ENCODE peak calls at places on chromosomes 12 and 14, in ten cellular contexts. G is suprapubic skin, H is amniotic epithelial cell, N is HFFc6, M is dorsolateral prefrontal cortex, T is SW480, X is iris pigment epithelial cell, O is lung, C is iPS-NIHi11, U is upper lobe of right lung. K is an unnamed sample.

GRCh38 chr14:90388437-90388836 is 8.4 kb upstream of the CALM1 start:
- DNase-seq in G (no peak), H (peak; percentile 80), N (peak; percentile 83), M (no peak), T (peak; percentile 74), X (peak; percentile 87), O (no peak), C (peak; percentile 57), U (no peak), K (no peak)

GRCh38 chr12:32586390-32586789 is 92.7 kb upstream of the DNM1L start:
- DNase-seq in G (no peak), H (peak; percentile 66), N (no peak), M (no peak), T (peak; percentile 81), X (peak; percentile 70), O (no peak), C (no peak), U (no peak), K (no peak)

GRCh38 chr14:105087308-105087962 is 22.2 kb upstream of the GPR132 start:
- DNase-seq in G (peak; percentile 77), H (peak; percentile 83), N (peak; percentile 74), M (no peak), T (peak; percentile 61), X (peak; percentile 82), O (no peak), C (peak; percentile 70), U (peak; percentile 78), K (no peak)

GRCh38 chr12:44677724-44678123 is 198.4 kb downstream of the NELL2 start:
- DNase-seq in G (no peak), H (no peak), N (no peak), M (no peak), T (no peak), X (no peak), O (no peak), C (no peak), U (no peak), K (no peak)

GRCh38 chr14:64919215-64919614 is 5.0 kb downstream of the CHURC1 start:
- DNase-seq in G (no peak), H (no peak), N (no peak), M (no peak), T (no peak), X (no peak), O (no peak), C (no peak), U (no peak), K (no peak)

GRCh38 chr12:75642226-75642625 is 130.8 kb upstream of the KRR1 start:
- DNase-seq in G (no peak), H (no peak), N (no peak), M (no peak), T (no peak), X (no peak), O (no peak), C (no peak), U (no peak), K (no peak)

GRCh38 chr12:29783773-29784666 is at the start of gene TMTC1:
- DNase-seq in G (peak; percentile 85), H (peak; percentile 56), N (no peak), M (peak; percentile 58), T (no peak), X (peak; percentile 66), O (peak; percentile 41), C (peak; percentile 90), U (peak; percentile 76), K (no peak)

GRCh38 chr14:100211366-100211765 is 27.6 kb upstream of the YY1 start:
- DNase-seq in G (no peak), H (no peak), N (no peak), M (no peak), T (no peak), X (no peak), O (no peak), C (no peak), U (no peak), K (no peak)

GRCh38 chr14:91714805-91715204 is 17.1 kb downstream of the CATSPERB start:
- DNase-seq in G (no peak), H (no peak), N (no peak), M (no peak), T (no peak), X (no peak), O (no peak), C (no peak), U (no peak), K (no peak)

GRCh38 chr14:45287609-45288008 is 34.6 kb upstream of the MIS18BP1 start:
- DNase-seq in G (no peak), H (no peak), N (no peak), M (no peak), T (no peak), X (no peak), O (no peak), C (no peak), U (no peak), K (no peak)

GRCh38 chr14:44803239-44803905 is 158.4 kb downstream of the KLHL28 start:
- DNase-seq in G (no peak), H (peak; percentile 59), N (peak; percentile 52), M (no peak), T (peak; percentile 56), X (peak; percentile 53), O (no peak), C (peak; percentile 61), U (no peak), K (no peak)

GRCh38 chr12:6295187-6295811 is 15.2 kb upstream of the PLEKHG6 start:
- DNase-seq in G (no peak), H (peak; percentile 95), N (peak; percentile 90), M (no peak), T (peak; percentile 98), X (peak; percentile 87), O (no peak), C (no peak), U (no peak), K (no peak)

GRCh38 chr12:108773798-108774788 is 42.8 kb upstream of the CORO1C start:
- DNase-seq in G (peak; percentile 88), H (peak; percentile 63), N (peak; percentile 80), M (peak; percentile 83), T (peak; percentile 54), X (peak; percentile 60), O (peak; percentile 70), C (no peak), U (peak; percentile 87), K (no peak)

GRCh38 chr12:46187023-46187422 is 81.8 kb downstream of the SLC38A1 start:
- DNase-seq in G (no peak), H (peak; percentile 92), N (peak; percentile 69), M (no peak), T (no peak), X (peak; percentile 91), O (peak; percentile 61), C (no peak), U (no peak), K (no peak)

GRCh38 chr14:51929156-51929555 is 60.2 kb upstream of the RTRAF start:
- DNase-seq in G (no peak), H (peak; percentile 87), N (peak; percentile 6), M (no peak), T (no peak), X (peak; percentile 73), O (no peak), C (no peak), U (no peak), K (no peak)

GRCh38 chr12:75836533-75836932 is 195.0 kb downstream of the PHLDA1 start:
- DNase-seq in G (no peak), H (no peak), N (no peak), M (no peak), T (no peak), X (no peak), O (no peak), C (no peak), U (no peak), K (no peak)

GRCh38 chr12:100554608-100555077 is 18.8 kb upstream of the GAS2L3 start:
- DNase-seq in G (no peak), H (peak; percentile 83), N (peak; percentile 90), M (no peak), T (peak; percentile 64), X (peak; percentile 90), O (no peak), C (peak; percentile 63), U (no peak), K (no peak)

GRCh38 chr14:45251912-45252311 is 1.1 kb downstream of the MIS18BP1 start:
- DNase-seq in G (no peak), H (peak; percentile 39), N (no peak), M (no peak), T (peak; percentile 46), X (peak; percentile 48), O (no peak), C (no peak), U (no peak), K (no peak)

GRCh38 chr12:71685961-71686657 is at the start of gene TMEM19:
- DNase-seq in G (peak; percentile 94), H (peak; percentile 88), N (peak; percentile 89), M (peak; percentile 86), T (peak; percentile 86), X (peak; percentile 93), O (peak; percentile 90), C (peak; percentile 91), U (peak; percentile 97), K (peak; percentile 70)

GRCh38 chr14:104794641-104795467 is 694 bp downstream of the AKT1 start:
- DNase-seq in G (no peak), H (peak; percentile 29), N (no peak), M (no peak), T (no peak), X (peak; percentile 48), O (no peak), C (peak; percentile 59), U (no peak), K (no peak)

GRCh38 chr12:115394498-115395220 is 710.7 kb upstream of the TBX3 start:
- DNase-seq in G (no peak), H (peak; percentile 46), N (no peak), M (no peak), T (no peak), X (no peak), O (no peak), C (no peak), U (no peak), K (no peak)